ENCODE peak calls at places on chromosomes 11 and 22, in five cellular contexts. L is fibroblast of lung, Q is kidney tubule cell, E is right cardiac atrium, T is heart left ventricle. B is an unnamed sample.

GRCh38 chr11:2576116-2576515 is 123.7 kb downstream of the KCNQ1OT1 start:
- DNase-seq in Q (no peak), E (peak), L (no peak), T (peak), B (no peak)

GRCh38 chr11:117882539-117882938 is 6.1 kb upstream of the FXYD6 start:
- DNase-seq in E (no peak), Q (no peak), T (no peak), L (no peak), B (peak)

GRCh38 chr11:101049123-101049522 is 80.5 kb downstream of the PGR start:
- DNase-seq in L (no peak), T (no peak), E (no peak), Q (no peak), B (no peak)

GRCh38 chr11:80109031-80109430 is 668.2 kb upstream of the TENM4 start:
- DNase-seq in T (no peak), E (no peak), Q (peak), L (peak), B (no peak)

GRCh38 chr22:41237707-41238569 is 2.8 kb downstream of the CHADL start:
- DNase-seq in T (peak), L (peak), E (peak), Q (peak), B (no peak)

GRCh38 chr11:92276773-92277172 is 52.2 kb downstream of the FAT3 start:
- DNase-seq in Q (no peak), E (no peak), T (no peak), L (peak), B (no peak)

GRCh38 chr11:126432065-126432461 is 76.6 kb downstream of the ST3GAL4 start:
- DNase-seq in Q (no peak), L (no peak), E (no peak), T (no peak), B (no peak)

GRCh38 chr22:19884161-19884953 is 29.7 kb upstream of the GNB1L start:
- DNase-seq in T (peak), E (peak), Q (no peak), L (no peak), B (no peak)

GRCh38 chr22:24021304-24021703 is 10.2 kb downstream of the CABIN1 start:
- DNase-seq in T (no peak), Q (no peak), E (no peak), L (no peak), B (no peak)

GRCh38 chr22:24989541-24989951 is 37.0 kb downstream of the KIAA1671 start:
- DNase-seq in E (no peak), L (peak), Q (no peak), T (no peak), B (no peak)

GRCh38 chr11:68269414-68270081 is 2.2 kb downstream of the C11orf24 start:
- DNase-seq in E (no peak), Q (peak), L (peak), T (no peak), B (no peak)

GRCh38 chr11:1750481-1750839 is at the start of gene IFITM10:
- DNase-seq in T (no peak), E (no peak), Q (no peak), L (no peak), B (no peak)

GRCh38 chr11:128823751-128824150 is 43.3 kb downstream of the KCNJ1 start:
- DNase-seq in T (no peak), E (no peak), Q (no peak), L (no peak), B (no peak)

GRCh38 chr22:44497218-44497903 is 672 bp downstream of the RTL6 start:
- DNase-seq in Q (peak), E (peak), T (no peak), L (peak), B (no peak)

GRCh38 chr11:72238040-72238450 is 5.9 kb downstream of the PHOX2A start:
- DNase-seq in E (peak), L (peak), Q (peak), T (peak), B (no peak)

GRCh38 chr22:48919851-48920589 is 907.7 kb downstream of the BRD1 start:
- DNase-seq in E (no peak), L (no peak), Q (no peak), T (no peak), B (no peak)

GRCh38 chr22:17906978-17907730 is 117.2 kb downstream of the MICAL3 start:
- DNase-seq in Q (no peak), L (no peak), T (no peak), E (no peak), B (no peak)

GRCh38 chr22:42757475-42757874 is 36.8 kb upstream of the A4GALT start:
- DNase-seq in Q (no peak), E (no peak), L (peak), T (no peak), B (no peak)

GRCh38 chr22:49081261-49081666 is 746.4 kb downstream of the BRD1 start:
- DNase-seq in E (no peak), L (no peak), T (no peak), Q (no peak), B (no peak)

GRCh38 chr11:116715383-116715782 is 57.4 kb downstream of the BUD13 start:
- DNase-seq in Q (no peak), L (no peak), E (no peak), T (no peak), B (no peak)

GRCh38 chr22:47633111-47633510 is 870.7 kb downstream of the TBC1D22A start:
- DNase-seq in L (no peak), Q (no peak), E (no peak), T (no peak), B (no peak)

GRCh38 chr22:20940178-20940790 is 23.1 kb downstream of the CRKL start:
- DNase-seq in L (no peak), T (no peak), Q (no peak), E (no peak), B (no peak)

GRCh38 chr11:68904458-68904847 is 762 bp downstream of the IGHMBP2 start:
- DNase-seq in Q (no peak), L (no peak), T (peak), E (peak), B (no peak)

GRCh38 chr11:132103006-132103405 is 732.6 kb downstream of the NTM start:
- DNase-seq in L (no peak), T (no peak), Q (no peak), E (no peak), B (no peak)

GRCh38 chr22:50248192-50249084 is 2.6 kb downstream of the HDAC10 start:
- DNase-seq in L (no peak), E (no peak), Q (no peak), T (no peak), B (no peak)

GRCh38 chr11:120324932-120325810 is at the start of gene TLCD5:
- DNase-seq in Q (peak), T (peak), E (peak), L (peak), B (peak)

GRCh38 chr11:18463439-18463838 is 7.8 kb downstream of the LDHAL6A start:
- DNase-seq in E (no peak), Q (no peak), T (no peak), L (no peak), B (no peak)

GRCh38 chr22:50621491-50621880 is 6.5 kb downstream of the ARSA start:
- DNase-seq in L (no peak), Q (peak), E (no peak), T (no peak), B (no peak)

GRCh38 chr22:48687606-48688005 is 1140.1 kb downstream of the BRD1 start:
- DNase-seq in L (no peak), T (no peak), Q (no peak), E (no peak), B (no peak)

GRCh38 chr22:44782286-44782830 is 30.0 kb downstream of the ARHGAP8 start:
- DNase-seq in T (no peak), E (no peak), L (no peak), Q (no peak), B (no peak)

GRCh38 chr22:29011200-29011867 is 50.3 kb downstream of the C22orf31 start:
- DNase-seq in L (no peak), Q (no peak), E (peak), T (no peak), B (no peak)

GRCh38 chr11:102368472-102368871 is 21.5 kb downstream of the BIRC2 start:
- DNase-seq in E (no peak), Q (no peak), L (no peak), T (no peak), B (no peak)

GRCh38 chr11:14554959-14555358 is 34.8 kb upstream of the PSMA1 start:
- DNase-seq in T (no peak), E (no peak), L (no peak), Q (no peak), B (no peak)

GRCh38 chr22:50697667-50698506 is 25.3 kb downstream of the SHANK3 start:
- DNase-seq in T (peak), E (peak), L (no peak), Q (no peak), B (no peak)

GRCh38 chr11:118434553-118435232 is 1.6 kb upstream of the KMT2A start:
- DNase-seq in E (no peak), Q (peak), T (peak), L (peak), B (peak)

GRCh38 chr22:28442264-28442950 is 237.2 kb downstream of the TTC28 start:
- DNase-seq in L (peak), Q (peak), E (peak), T (peak), B (peak)